ENCODE peak calls at places on chromosomes 7 and 10, in nine cellular contexts. One of them, this sample, is unnamed.

GRCh38 chr10:93806882-93807281 is 49.1 kb downstream of the LGI1 start:
- DNase-seq in spleen: no peak
- DNase-seq in body of pancreas: no peak
- DNase-seq in uterus: no peak
- DNase-seq in transverse colon: no peak
- DNase-seq in erythroblast: no peak
- DNase-seq in ovary: no peak
- DNase-seq in lower leg skin: no peak
- DNase-seq in Peyer's patch: no peak
- DNase-seq in this sample: no peak

GRCh38 chr7:447523-447922 is 72.1 kb downstream of the PDGFA start:
- DNase-seq in spleen: no peak
- DNase-seq in body of pancreas: no peak
- DNase-seq in uterus: no peak
- DNase-seq in transverse colon: no peak
- DNase-seq in erythroblast: no peak
- DNase-seq in ovary: no peak
- DNase-seq in lower leg skin: no peak
- DNase-seq in Peyer's patch: no peak
- DNase-seq in this sample: no peak

GRCh38 chr10:69473304-69473985 is 22.2 kb downstream of the TSPAN15 start:
- DNase-seq in spleen: no peak
- DNase-seq in body of pancreas: no peak
- DNase-seq in uterus: peak; percentile 54
- DNase-seq in transverse colon: no peak
- DNase-seq in erythroblast: no peak
- DNase-seq in ovary: no peak
- DNase-seq in lower leg skin: no peak
- DNase-seq in Peyer's patch: no peak
- DNase-seq in this sample: no peak

GRCh38 chr7:98563183-98563495 is 53.9 kb upstream of the NPTX2 start:
- DNase-seq in spleen: no peak
- DNase-seq in body of pancreas: no peak
- DNase-seq in uterus: no peak
- DNase-seq in transverse colon: no peak
- DNase-seq in erythroblast: no peak
- DNase-seq in ovary: no peak
- DNase-seq in lower leg skin: peak; percentile 50
- DNase-seq in Peyer's patch: no peak
- DNase-seq in this sample: no peak

GRCh38 chr7:133545613-133546012 is 292.7 kb downstream of the EXOC4 start:
- DNase-seq in spleen: no peak
- DNase-seq in body of pancreas: no peak
- DNase-seq in uterus: no peak
- DNase-seq in transverse colon: no peak
- DNase-seq in erythroblast: no peak
- DNase-seq in ovary: no peak
- DNase-seq in lower leg skin: no peak
- DNase-seq in Peyer's patch: no peak
- DNase-seq in this sample: no peak

GRCh38 chr10:86261470-86261869 is 105.1 kb downstream of the GRID1 start:
- DNase-seq in spleen: peak; percentile 54
- DNase-seq in body of pancreas: no peak
- DNase-seq in uterus: no peak
- DNase-seq in transverse colon: no peak
- DNase-seq in erythroblast: no peak
- DNase-seq in ovary: no peak
- DNase-seq in lower leg skin: peak; percentile 52
- DNase-seq in Peyer's patch: no peak
- DNase-seq in this sample: no peak

GRCh38 chr10:28105561-28105960 is 106.7 kb upstream of the ODAD2 start:
- DNase-seq in spleen: no peak
- DNase-seq in body of pancreas: no peak
- DNase-seq in uterus: no peak
- DNase-seq in transverse colon: no peak
- DNase-seq in erythroblast: no peak
- DNase-seq in ovary: no peak
- DNase-seq in lower leg skin: no peak
- DNase-seq in Peyer's patch: no peak
- DNase-seq in this sample: no peak

GRCh38 chr7:139531094-139531493 is 7.6 kb downstream of the CLEC2L start:
- DNase-seq in spleen: no peak
- DNase-seq in body of pancreas: no peak
- DNase-seq in uterus: no peak
- DNase-seq in transverse colon: no peak
- DNase-seq in erythroblast: no peak
- DNase-seq in ovary: no peak
- DNase-seq in lower leg skin: no peak
- DNase-seq in Peyer's patch: no peak
- DNase-seq in this sample: no peak

GRCh38 chr10:110496553-110497437 is 912 bp upstream of the DUSP5 start:
- DNase-seq in spleen: peak; percentile 74
- DNase-seq in body of pancreas: no peak
- DNase-seq in uterus: no peak
- DNase-seq in transverse colon: no peak
- DNase-seq in erythroblast: peak; percentile 27
- DNase-seq in ovary: no peak
- DNase-seq in lower leg skin: peak; percentile 85
- DNase-seq in Peyer's patch: no peak
- DNase-seq in this sample: no peak
- TF ChIP-seq POLR2A in spleen: no peak
- TF ChIP-seq POLR2A in body of pancreas: no peak
- TF ChIP-seq POLR2A in uterus: no peak
- TF ChIP-seq POLR2A in transverse colon: no peak
- TF ChIP-seq POLR2A in erythroblast: no peak
- TF ChIP-seq POLR2A in ovary: no peak
- TF ChIP-seq POLR2A in lower leg skin: no peak
- TF ChIP-seq POLR2A in Peyer's patch: no peak
- TF ChIP-seq POLR2A in this sample: peak; percentile 7

GRCh38 chr10:125444790-125445189 is 238.2 kb downstream of the TEX36 start:
- DNase-seq in spleen: no peak
- DNase-seq in body of pancreas: no peak
- DNase-seq in uterus: no peak
- DNase-seq in transverse colon: no peak
- DNase-seq in erythroblast: no peak
- DNase-seq in ovary: no peak
- DNase-seq in lower leg skin: no peak
- DNase-seq in Peyer's patch: no peak
- DNase-seq in this sample: no peak
- TF ChIP-seq POLR2A in spleen: no peak
- TF ChIP-seq POLR2A in body of pancreas: no peak
- TF ChIP-seq POLR2A in uterus: no peak
- TF ChIP-seq POLR2A in transverse colon: no peak
- TF ChIP-seq POLR2A in erythroblast: no peak
- TF ChIP-seq POLR2A in ovary: no peak
- TF ChIP-seq POLR2A in lower leg skin: no peak
- TF ChIP-seq POLR2A in Peyer's patch: no peak
- TF ChIP-seq POLR2A in this sample: no peak

DNA sequence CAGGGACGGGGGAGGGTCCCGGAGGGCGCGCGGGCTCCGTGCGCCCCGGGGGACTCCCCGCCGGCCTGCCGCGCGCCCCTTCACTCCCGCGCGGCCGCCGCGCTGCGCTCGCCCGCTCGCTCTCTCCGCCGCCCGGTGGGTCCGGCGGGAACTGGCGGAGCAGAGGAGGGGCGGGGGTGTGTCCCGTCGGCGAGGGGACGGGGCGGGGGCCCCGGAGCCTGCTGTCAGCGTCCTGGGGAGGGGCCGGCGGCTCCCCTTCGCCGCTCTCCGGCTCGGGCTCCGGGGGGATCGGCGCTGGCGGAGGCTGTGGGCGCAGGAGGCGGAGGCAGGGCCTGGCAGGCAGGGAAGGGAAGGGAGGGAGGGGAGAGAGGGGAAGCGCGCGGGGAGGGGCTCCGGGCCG is at the start of gene SH3PXD2A:
- DNase-seq in spleen: peak; percentile 74
- DNase-seq in body of pancreas: peak; percentile 40
- DNase-seq in uterus: peak; percentile 52
- DNase-seq in transverse colon: peak; percentile 57
- DNase-seq in erythroblast: no peak
- DNase-seq in ovary: peak; percentile 70
- DNase-seq in lower leg skin: peak; percentile 85
- DNase-seq in Peyer's patch: peak; percentile 76
- DNase-seq in this sample: peak; percentile 52
- TF ChIP-seq POLR2A in spleen: no peak
- TF ChIP-seq POLR2A in body of pancreas: no peak
- TF ChIP-seq POLR2A in uterus: peak; percentile 31
- TF ChIP-seq POLR2A in transverse colon: no peak
- TF ChIP-seq POLR2A in erythroblast: no peak
- TF ChIP-seq POLR2A in ovary: no peak
- TF ChIP-seq POLR2A in lower leg skin: no peak
- TF ChIP-seq POLR2A in Peyer's patch: peak; percentile 43
- TF ChIP-seq POLR2A in this sample: no peak

DNA sequence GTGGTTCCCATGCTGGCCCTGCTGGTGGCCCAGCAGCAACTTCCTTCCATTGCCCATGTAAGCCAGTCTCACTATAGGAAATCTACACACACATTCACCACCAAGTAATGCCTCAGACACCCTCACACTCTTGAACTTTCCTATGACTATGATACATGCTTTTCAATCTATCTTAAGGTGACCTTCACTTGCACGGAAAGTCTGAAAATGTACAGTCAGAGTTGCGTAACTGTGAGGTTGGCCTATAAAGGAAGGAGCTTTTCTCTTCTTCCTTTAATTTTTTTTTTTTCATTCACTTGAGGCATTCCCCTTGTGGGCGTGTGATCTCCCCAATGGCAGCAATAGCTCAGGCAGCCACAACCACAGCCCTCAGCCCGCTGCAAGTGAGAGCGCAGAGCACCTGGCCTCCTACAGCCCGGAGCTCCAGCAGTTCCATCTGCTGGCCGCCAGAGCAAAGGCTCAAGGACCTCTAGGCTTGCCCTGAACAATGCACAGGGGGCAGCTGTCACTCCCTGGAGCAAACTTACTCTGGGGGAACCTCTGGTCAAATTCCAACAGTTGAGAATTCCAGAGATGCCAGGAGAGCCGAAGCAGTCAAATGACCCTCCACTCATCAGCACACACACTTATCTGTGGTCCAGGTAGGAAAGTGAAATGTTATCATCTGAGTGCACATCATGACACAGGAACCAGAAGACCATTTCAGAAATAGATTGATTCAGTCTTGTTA is 123.1 kb upstream of the ADO start:
- DNase-seq in spleen: peak; percentile 85
- DNase-seq in body of pancreas: no peak
- DNase-seq in uterus: no peak
- DNase-seq in transverse colon: peak; percentile 40
- DNase-seq in erythroblast: no peak
- DNase-seq in ovary: no peak
- DNase-seq in lower leg skin: no peak
- DNase-seq in Peyer's patch: no peak
- DNase-seq in this sample: no peak
- TF ChIP-seq POLR2A in spleen: no peak
- TF ChIP-seq POLR2A in body of pancreas: no peak
- TF ChIP-seq POLR2A in uterus: no peak
- TF ChIP-seq POLR2A in transverse colon: no peak
- TF ChIP-seq POLR2A in erythroblast: no peak
- TF ChIP-seq POLR2A in ovary: no peak
- TF ChIP-seq POLR2A in lower leg skin: no peak
- TF ChIP-seq POLR2A in Peyer's patch: no peak
- TF ChIP-seq POLR2A in this sample: no peak